ENCODE peak calls at places on chromosomes 16 and 17, in eight cellular contexts. E, B, G, V, R, D, N and T are unnamed samples.

GRCh38 chr17:56602292-56603130 is 9.0 kb downstream of the NOG start:
- DNase-seq in G (no peak), N (no peak), R (no peak), B (no peak), E (no peak), D (no peak), V (no peak), T (no peak)

GRCh38 chr16:84795338-84796053 is 24.3 kb upstream of the CRISPLD2 start:
- DNase-seq in D (no peak), N (peak; percentile 78), E (peak; percentile 82), V (peak; percentile 90), G (no peak), R (peak; percentile 100), B (peak; percentile 54), T (peak; percentile 37)

GRCh38 chr17:54888254-54888653 is 12.4 kb upstream of the TOM1L1 start:
- DNase-seq in G (no peak), R (no peak), B (no peak), D (no peak), E (no peak), N (no peak), V (no peak), T (no peak)

GRCh38 chr17:32927724-32928526 is at the start of gene TMEM98:
- DNase-seq in B (peak; percentile 59), V (peak; percentile 41), D (peak; percentile 75), R (peak; percentile 25), E (no peak), G (peak; percentile 12), N (peak; percentile 20), T (no peak)

GRCh38 chr16:31874354-31875111 is 926 bp downstream of the ZNF267 start:
- DNase-seq in N (no peak), V (no peak), D (peak; percentile 25), R (peak; percentile 47), E (peak; percentile 13), G (no peak), B (peak; percentile 29), T (peak; percentile 72)

GRCh38 chr17:3988297-3989120 is 24.3 kb upstream of the ATP2A3 start:
- DNase-seq in N (no peak), V (no peak), E (no peak), D (no peak), R (peak; percentile 51), B (no peak), G (no peak), T (no peak)

GRCh38 chr17:60525347-60525623 is 757 bp downstream of the APPBP2 start:
- DNase-seq in E (no peak), G (peak; percentile 14), D (peak; percentile 23), N (no peak), R (peak; percentile 14), V (no peak), B (peak; percentile 44), T (no peak)

GRCh38 chr16:88940196-88941050 is 36.6 kb downstream of the CBFA2T3 start:
- DNase-seq in N (no peak), R (no peak), D (peak; percentile 15), E (no peak), B (no peak), G (no peak), V (no peak), T (no peak)

GRCh38 chr16:18792836-18793433 is 2.8 kb upstream of the RPS15A start:
- DNase-seq in R (no peak), B (no peak), E (no peak), V (no peak), N (no peak), D (no peak), G (no peak), T (no peak)

DNA sequence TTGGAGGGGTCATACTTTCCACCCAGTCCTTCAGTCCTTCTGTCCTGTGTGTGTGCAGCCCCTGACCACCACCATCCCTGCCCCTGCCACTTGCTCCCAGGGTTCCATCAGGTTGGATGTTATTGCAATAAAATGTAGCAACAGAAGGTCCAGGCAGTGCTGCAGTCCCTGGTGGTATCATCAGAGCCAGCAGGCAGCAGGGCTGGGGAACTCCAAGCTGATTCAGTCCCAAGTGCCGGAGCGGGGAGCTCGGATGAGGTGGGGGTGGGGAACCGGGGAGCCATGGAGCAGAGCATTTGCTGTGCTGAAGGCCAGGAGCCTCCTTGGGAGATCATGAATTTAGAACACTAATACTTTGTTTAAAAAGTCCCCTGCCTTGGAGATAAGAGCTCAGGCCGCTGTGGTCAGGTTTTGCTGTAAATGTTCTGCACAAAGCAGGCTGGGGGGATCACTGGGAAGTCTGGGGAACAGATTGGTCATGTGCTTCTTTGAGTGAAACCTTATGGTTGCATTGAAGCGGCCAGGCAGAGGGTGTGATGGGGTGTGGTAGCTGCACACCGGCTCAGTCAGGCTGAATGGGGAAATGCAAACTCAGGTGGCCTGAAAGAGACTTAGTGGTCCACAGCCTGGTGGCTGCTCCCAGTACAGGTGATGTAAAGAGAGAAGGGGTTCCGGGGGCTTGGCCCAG is 225.9 kb downstream of the SEC14L1 start:
- DNase-seq in G (no peak), R (peak; percentile 78), V (peak; percentile 30), D (no peak), E (no peak), B (no peak), N (no peak), T (no peak)
- TF ChIP-seq CTCF in G (no peak), R (no peak), V (no peak), D (peak; percentile 3), E (no peak), B (no peak), N (no peak), T (no peak)

GRCh38 chr17:18191967-18192366 is 8.3 kb downstream of the ALKBH5 start:
- DNase-seq in B (no peak), N (no peak), R (no peak), D (no peak), E (no peak), G (peak; percentile 24), V (no peak), T (no peak)
- TF ChIP-seq CTCF in B (no peak), N (peak; percentile 40), R (peak; percentile 30), D (peak; percentile 25), E (peak; percentile 68), G (peak; percentile 23), V (no peak), T (no peak)

GRCh38 chr16:73313950-73314349 is 266.0 kb upstream of the ZFHX3 start:
- DNase-seq in G (no peak), R (no peak), B (no peak), E (no peak), N (no peak), D (no peak), V (no peak), T (no peak)
- TF ChIP-seq CTCF in G (no peak), R (no peak), B (no peak), E (no peak), N (no peak), D (no peak), V (no peak), T (no peak)

DNA sequence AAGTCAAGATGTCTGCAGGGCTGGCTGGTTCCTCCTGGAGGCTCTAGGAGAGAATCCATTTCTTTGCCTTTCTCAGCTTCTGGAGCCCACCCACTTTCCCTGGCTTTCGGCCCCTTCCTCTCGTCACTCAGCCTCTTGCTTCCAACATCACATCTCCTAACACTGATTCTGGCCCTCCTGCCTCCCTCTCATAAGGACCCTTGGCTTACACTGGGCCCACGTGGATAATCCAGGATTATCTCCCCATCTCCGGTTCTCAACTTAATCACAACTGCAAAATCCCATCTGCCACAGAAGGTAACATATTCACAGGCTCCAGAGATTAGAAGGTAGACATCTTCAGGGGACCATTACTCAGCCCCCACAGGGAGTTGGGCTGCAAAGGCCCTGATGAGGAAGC is 81.3 kb downstream of the GAS7 start:
- DNase-seq in B (no peak), R (no peak), G (no peak), N (no peak), E (no peak), D (no peak), V (no peak), T (no peak)
- TF ChIP-seq CTCF in B (no peak), R (no peak), G (no peak), N (no peak), E (no peak), D (no peak), V (no peak), T (no peak)

DNA sequence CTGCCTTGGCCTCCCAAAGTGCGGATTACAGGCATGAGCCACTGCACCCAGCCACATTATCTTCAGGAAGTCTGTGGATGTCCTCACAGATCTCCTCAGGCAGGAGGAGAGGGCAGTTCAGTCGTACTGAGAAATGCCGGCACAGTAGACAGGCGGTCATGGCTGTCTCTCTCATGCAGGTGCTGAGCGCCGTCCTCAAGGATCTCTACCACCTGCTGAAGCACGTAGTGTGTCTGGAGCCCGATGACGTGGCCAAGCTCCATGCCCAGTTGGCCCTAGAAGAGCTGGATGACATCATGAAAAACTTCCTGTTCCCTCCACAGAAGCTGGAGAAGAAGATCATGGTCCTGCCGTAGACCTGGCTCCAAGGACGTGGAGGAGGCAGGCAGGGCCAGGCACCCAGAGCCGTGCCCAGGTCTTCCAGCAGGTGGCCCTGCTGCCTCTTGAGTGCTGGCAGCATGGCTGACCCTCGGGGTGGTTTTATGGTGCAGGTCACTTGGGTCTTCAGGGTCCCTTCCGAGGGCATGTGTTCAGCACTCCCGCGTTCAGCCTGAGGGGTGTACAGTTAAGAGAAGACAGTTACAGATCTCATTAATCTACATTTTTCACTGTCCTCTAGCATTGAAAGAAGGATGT is 22.0 kb upstream of the HAS3 start:
- DNase-seq in B (no peak), R (no peak), D (no peak), N (no peak), V (no peak), G (no peak), E (no peak), T (no peak)
- TF ChIP-seq CTCF in B (no peak), R (no peak), D (peak; percentile 9), N (no peak), V (no peak), G (peak; percentile 33), E (peak; percentile 35), T (no peak)

DNA sequence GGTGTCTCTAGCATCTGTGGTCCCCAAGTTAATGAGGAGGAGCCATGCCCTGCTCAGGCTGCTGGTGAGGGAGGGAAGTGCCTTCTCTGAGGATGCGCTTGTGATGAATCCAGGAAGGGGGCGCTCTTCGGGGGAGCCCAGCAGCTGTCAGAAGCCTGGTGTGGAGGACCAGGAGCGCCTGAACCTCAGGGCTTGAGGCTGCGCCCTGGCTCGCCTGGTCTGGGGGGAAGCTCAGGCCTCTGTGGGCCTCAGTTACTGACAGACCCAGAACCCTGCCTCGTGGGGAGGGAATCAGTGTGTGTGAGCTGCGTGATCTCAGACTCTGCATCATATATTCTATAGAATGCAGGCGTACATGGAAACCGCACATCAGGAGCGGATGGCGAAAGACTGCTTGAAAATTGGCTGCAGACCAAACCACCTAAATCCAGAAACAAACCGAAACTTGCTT is 126.1 kb downstream of the SEC14L1 start:
- DNase-seq in E (no peak), R (peak; percentile 48), D (no peak), V (no peak), B (no peak), G (no peak), N (no peak), T (no peak)
- TF ChIP-seq CTCF in E (peak; percentile 48), R (no peak), D (peak; percentile 42), V (no peak), B (no peak), G (peak; percentile 19), N (no peak), T (no peak)